ENCODE peak calls at places on chromosomes 6 and 20, in seven cellular contexts. G is T-helper 17 cell; O is T-helper 2 cell; E is GM23248; W is activated naive CD4-positive, alpha-beta T cell; V is left lung; L is left cardiac atrium. B is an unnamed sample.

GRCh38 chr6:110682460-110682853 is 132.8 kb downstream of the CDK19 start:
- DNase-seq in G (no peak), O (peak), E (peak), W (peak), V (no peak), L (peak), B (peak)

GRCh38 chr20:63699466-63700198 is 3.2 kb downstream of the TNFRSF6B start:
- DNase-seq in G (no peak), O (no peak), E (no peak), W (no peak), V (peak), L (peak), B (no peak)

GRCh38 chr6:44022671-44023352 is 104.4 kb downstream of the MRPL14 start:
- DNase-seq in G (no peak), O (no peak), E (no peak), W (no peak), V (no peak), L (no peak), B (no peak)

GRCh38 chr6:102774326-102774725 is 1380.8 kb downstream of the GRIK2 start:
- DNase-seq in G (no peak), O (no peak), E (no peak), W (no peak), V (no peak), L (no peak), B (no peak)

GRCh38 chr6:146526192-146526591 is 17.4 kb upstream of the RAB32 start:
- DNase-seq in G (no peak), O (no peak), E (peak), W (no peak), V (no peak), L (no peak), B (no peak)

GRCh38 chr6:114941078-114941477 is 598.3 kb upstream of the HS3ST5 start:
- DNase-seq in G (no peak), O (no peak), E (no peak), W (no peak), V (no peak), L (no peak), B (no peak)

GRCh38 chr6:147347179-147347881 is 143.1 kb downstream of the STXBP5 start:
- DNase-seq in G (no peak), O (no peak), E (no peak), W (no peak), V (no peak), L (no peak), B (no peak)

GRCh38 chr6:19463925-19464324 is 373.2 kb upstream of the ID4 start:
- DNase-seq in G (no peak), O (no peak), E (no peak), W (no peak), V (no peak), L (no peak), B (no peak)

GRCh38 chr6:41306187-41306854 is 19.8 kb upstream of the TREM1 start:
- DNase-seq in G (no peak), O (peak), E (peak), W (no peak), V (no peak), L (no peak), B (peak)

GRCh38 chr20:32387262-32387661 is 29.1 kb downstream of the ASXL1 start:
- DNase-seq in G (no peak), O (peak), E (peak), W (no peak), V (no peak), L (no peak), B (no peak)

GRCh38 chr6:42354707-42355106 is 97.0 kb downstream of the TRERF1 start:
- DNase-seq in G (no peak), O (no peak), E (no peak), W (no peak), V (no peak), L (no peak), B (no peak)

GRCh38 chr20:2692886-2693285 is 306 bp downstream of the EBF4 start:
- DNase-seq in G (no peak), O (peak), E (peak), W (peak), V (peak), L (peak), B (no peak)

GRCh38 chr20:45611054-45611453 is 18.5 kb upstream of the WFDC10A start:
- DNase-seq in G (no peak), O (no peak), E (peak), W (no peak), V (no peak), L (no peak), B (peak)

B was measured in HS-27A.